ENCODE peak calls at places on chromosomes 2 and 18, in four cellular contexts. One of them, this sample, is unnamed.

GRCh38 chr2:224145751-224146355 is 106.8 kb upstream of the SERPINE2 start:
- DNase-seq in A172: peak; percentile 96
- DNase-seq in hypothalamus: no peak
- DNase-seq in GM04504: peak; percentile 81
- DNase-seq in this sample: no peak

GRCh38 chr2:238116298-238117198 is 16.4 kb downstream of the ESPNL start:
- DNase-seq in A172: no peak
- DNase-seq in hypothalamus: no peak
- DNase-seq in GM04504: no peak
- DNase-seq in this sample: no peak

GRCh38 chr2:10654069-10654468 is 35.7 kb downstream of the NOL10 start:
- DNase-seq in GM04504: no peak
- DNase-seq in hypothalamus: no peak
- DNase-seq in A172: peak; percentile 88
- DNase-seq in this sample: peak; percentile 9

GRCh38 chr2:224173210-224173609 is 134.1 kb upstream of the SERPINE2 start:
- DNase-seq in GM04504: no peak
- DNase-seq in A172: no peak
- DNase-seq in hypothalamus: no peak
- DNase-seq in this sample: no peak

GRCh38 chr2:98324181-98324580 is 22.1 kb upstream of the CNGA3 start:
- DNase-seq in GM04504: no peak
- DNase-seq in hypothalamus: no peak
- DNase-seq in A172: peak; percentile 22
- DNase-seq in this sample: no peak

GRCh38 chr2:96407041-96407918 is 71.7 kb downstream of the NCAPH start:
- DNase-seq in A172: peak; percentile 80
- DNase-seq in GM04504: peak; percentile 46
- DNase-seq in hypothalamus: peak; percentile 41
- DNase-seq in this sample: peak; percentile 62

GRCh38 chr2:151302286-151302878 is 12.9 kb upstream of the NMI start:
- DNase-seq in GM04504: no peak
- DNase-seq in hypothalamus: no peak
- DNase-seq in A172: no peak
- DNase-seq in this sample: no peak

GRCh38 chr2:231816327-231817026 is 30.2 kb downstream of the COPS7B start:
- DNase-seq in GM04504: no peak
- DNase-seq in hypothalamus: no peak
- DNase-seq in A172: no peak
- DNase-seq in this sample: no peak

GRCh38 chr2:18749912-18750526 is 160.7 kb upstream of the NT5C1B start:
- DNase-seq in GM04504: peak; percentile 26
- DNase-seq in hypothalamus: no peak
- DNase-seq in A172: peak; percentile 60
- DNase-seq in this sample: peak; percentile 9

GRCh38 chr18:3771121-3771971 is 321.4 kb downstream of the TGIF1 start:
- DNase-seq in GM04504: peak; percentile 74
- DNase-seq in hypothalamus: peak; percentile 74
- DNase-seq in A172: peak; percentile 58
- DNase-seq in this sample: peak; percentile 48

GRCh38 chr2:178473931-178474330 is 4.5 kb downstream of the FKBP7 start:
- DNase-seq in A172: no peak
- DNase-seq in hypothalamus: no peak
- DNase-seq in GM04504: no peak
- DNase-seq in this sample: no peak

GRCh38 chr2:218405365-218406208 is 5.9 kb downstream of the CTDSP1 start:
- DNase-seq in hypothalamus: no peak
- DNase-seq in GM04504: no peak
- DNase-seq in A172: no peak
- DNase-seq in this sample: no peak

GRCh38 chr2:240514631-240515030 is 43.2 kb downstream of the ANKMY1 start:
- DNase-seq in hypothalamus: no peak
- DNase-seq in A172: no peak
- DNase-seq in GM04504: no peak
- DNase-seq in this sample: no peak

GRCh38 chr18:47595816-47596501 is 334.5 kb downstream of the SMAD2 start:
- DNase-seq in hypothalamus: no peak
- DNase-seq in GM04504: no peak
- DNase-seq in A172: no peak
- DNase-seq in this sample: no peak

GRCh38 chr2:184779777-184780176 is 181.4 kb downstream of the ZNF804A start:
- DNase-seq in A172: no peak
- DNase-seq in GM04504: no peak
- DNase-seq in hypothalamus: no peak
- DNase-seq in this sample: no peak

GRCh38 chr2:23603156-23603555 is 218.2 kb downstream of the KLHL29 start:
- DNase-seq in hypothalamus: no peak
- DNase-seq in GM04504: no peak
- DNase-seq in A172: no peak
- DNase-seq in this sample: no peak

This sample was measured in T follicular helper cell.